ENCODE peak calls at places on chromosomes 11 and 22, in four cellular contexts. One of them, this sample, is unnamed.

GRCh38 chr11:18105086-18105801 is 638 bp downstream of the SAAL1 start:
- DNase-seq in spleen: no peak
- DNase-seq in H54: no peak
- DNase-seq in GM12891: no peak
- DNase-seq in this sample: peak; percentile 41

GRCh38 chr22:42314709-42315391 is 44.4 kb upstream of the TCF20 start:
- DNase-seq in spleen: no peak
- DNase-seq in H54: no peak
- DNase-seq in GM12891: no peak
- DNase-seq in this sample: no peak

GRCh38 chr11:36743039-36743438 is 145.0 kb upstream of the RAG2 start:
- DNase-seq in GM12891: no peak
- DNase-seq in H54: no peak
- DNase-seq in spleen: no peak
- DNase-seq in this sample: no peak

GRCh38 chr11:73227571-73228211 is 9.6 kb downstream of the P2RY2 start:
- DNase-seq in GM12891: no peak
- DNase-seq in spleen: peak; percentile 41
- DNase-seq in H54: no peak
- DNase-seq in this sample: no peak

GRCh38 chr11:115164774-115165173 is 339.4 kb downstream of the CADM1 start:
- DNase-seq in H54: no peak
- DNase-seq in GM12891: no peak
- DNase-seq in spleen: no peak
- DNase-seq in this sample: no peak

GRCh38 chr11:92204731-92205130 is 19.9 kb upstream of the FAT3 start:
- DNase-seq in H54: no peak
- DNase-seq in GM12891: no peak
- DNase-seq in spleen: no peak
- DNase-seq in this sample: no peak

GRCh38 chr11:72179804-72180396 is 12.0 kb upstream of the FOLR1 start:
- DNase-seq in H54: no peak
- DNase-seq in spleen: no peak
- DNase-seq in GM12891: no peak
- DNase-seq in this sample: no peak

GRCh38 chr11:119787074-119787461 is 58.1 kb upstream of the NECTIN1 start:
- DNase-seq in GM12891: no peak
- DNase-seq in spleen: peak; percentile 63
- DNase-seq in H54: no peak
- DNase-seq in this sample: no peak

DNA sequence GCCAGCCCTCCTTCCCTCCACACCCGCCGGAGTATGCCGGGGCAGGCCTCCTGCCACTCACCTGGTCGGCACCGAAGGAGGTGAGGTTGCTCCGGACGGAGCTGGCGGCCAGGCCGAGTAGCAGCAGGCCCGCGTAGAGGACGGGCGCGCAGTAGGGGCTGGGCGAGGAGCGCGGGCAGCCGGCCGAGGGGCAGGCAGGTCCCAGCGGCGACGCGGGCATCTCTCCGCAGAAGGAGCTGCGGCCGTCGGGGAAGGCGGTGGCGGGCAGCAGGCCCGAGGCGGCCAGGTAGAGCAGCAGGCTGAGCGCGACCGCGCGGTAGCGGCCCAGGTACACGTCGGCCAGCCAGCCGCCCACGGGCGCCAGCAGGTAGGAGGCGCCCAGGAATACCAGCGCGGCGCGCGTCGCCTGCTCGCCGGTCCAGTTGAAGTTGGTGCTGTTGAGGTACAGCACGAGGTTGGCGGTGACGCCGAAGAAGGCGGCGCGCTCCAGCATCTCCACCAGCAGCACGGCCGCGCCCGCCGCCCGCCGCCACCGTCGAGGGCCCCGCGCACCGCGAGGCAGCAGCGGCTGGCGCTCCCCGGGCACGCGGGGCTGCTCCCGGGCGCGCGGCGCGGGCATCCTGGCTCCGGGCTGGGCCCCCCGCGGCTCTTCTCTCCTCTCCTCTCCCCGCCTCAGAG is 904 bp downstream of the SLC15A3 start:
- DNase-seq in H54: no peak
- DNase-seq in GM12891: no peak
- DNase-seq in spleen: peak; percentile 91
- DNase-seq in this sample: no peak
- TF ChIP-seq POLR2A in H54: no peak
- TF ChIP-seq POLR2A in GM12891: peak; percentile 30
- TF ChIP-seq POLR2A in spleen: no peak
- TF ChIP-seq POLR2A in this sample: no peak

GRCh38 chr11:11988862-11989261 is 19.6 kb downstream of the DKK3 start:
- DNase-seq in spleen: no peak
- DNase-seq in H54: no peak
- DNase-seq in GM12891: no peak
- DNase-seq in this sample: no peak

GRCh38 chr11:11985954-11986949 is 22.2 kb downstream of the DKK3 start:
- DNase-seq in H54: no peak
- DNase-seq in GM12891: no peak
- DNase-seq in spleen: no peak
- DNase-seq in this sample: no peak

GRCh38 chr11:11987503-11988022 is 20.9 kb downstream of the DKK3 start:
- DNase-seq in spleen: no peak
- DNase-seq in H54: no peak
- DNase-seq in GM12891: no peak
- DNase-seq in this sample: peak; percentile 4

GRCh38 chr11:11989774-11990744 is 18.4 kb downstream of the DKK3 start:
- DNase-seq in spleen: no peak
- DNase-seq in GM12891: no peak
- DNase-seq in H54: no peak
- DNase-seq in this sample: no peak

GRCh38 chr11:11988099-11988651 is 20.3 kb downstream of the DKK3 start:
- DNase-seq in H54: no peak
- DNase-seq in spleen: no peak
- DNase-seq in GM12891: no peak
- DNase-seq in this sample: no peak
- TF ChIP-seq POLR2A in H54: no peak
- TF ChIP-seq POLR2A in spleen: no peak
- TF ChIP-seq POLR2A in GM12891: no peak
- TF ChIP-seq POLR2A in this sample: no peak

GRCh38 chr11:779120-779954 is 2.0 kb upstream of the GATD1 start:
- DNase-seq in GM12891: no peak
- DNase-seq in spleen: peak; percentile 74
- DNase-seq in H54: no peak
- DNase-seq in this sample: no peak

GRCh38 chr11:774873-775592 is 2.3 kb downstream of the GATD1 start:
- DNase-seq in spleen: peak; percentile 76
- DNase-seq in GM12891: no peak
- DNase-seq in H54: no peak
- DNase-seq in this sample: no peak

GRCh38 chr11:779955-780532 is 2.8 kb upstream of the GATD1 start:
- DNase-seq in spleen: no peak
- DNase-seq in GM12891: no peak
- DNase-seq in H54: no peak
- DNase-seq in this sample: no peak

GRCh38 chr11:776459-777287 is 614 bp downstream of the GATD1 start:
- DNase-seq in H54: no peak
- DNase-seq in GM12891: peak; percentile 77
- DNase-seq in spleen: peak; percentile 88
- DNase-seq in this sample: peak; percentile 74

DNA sequence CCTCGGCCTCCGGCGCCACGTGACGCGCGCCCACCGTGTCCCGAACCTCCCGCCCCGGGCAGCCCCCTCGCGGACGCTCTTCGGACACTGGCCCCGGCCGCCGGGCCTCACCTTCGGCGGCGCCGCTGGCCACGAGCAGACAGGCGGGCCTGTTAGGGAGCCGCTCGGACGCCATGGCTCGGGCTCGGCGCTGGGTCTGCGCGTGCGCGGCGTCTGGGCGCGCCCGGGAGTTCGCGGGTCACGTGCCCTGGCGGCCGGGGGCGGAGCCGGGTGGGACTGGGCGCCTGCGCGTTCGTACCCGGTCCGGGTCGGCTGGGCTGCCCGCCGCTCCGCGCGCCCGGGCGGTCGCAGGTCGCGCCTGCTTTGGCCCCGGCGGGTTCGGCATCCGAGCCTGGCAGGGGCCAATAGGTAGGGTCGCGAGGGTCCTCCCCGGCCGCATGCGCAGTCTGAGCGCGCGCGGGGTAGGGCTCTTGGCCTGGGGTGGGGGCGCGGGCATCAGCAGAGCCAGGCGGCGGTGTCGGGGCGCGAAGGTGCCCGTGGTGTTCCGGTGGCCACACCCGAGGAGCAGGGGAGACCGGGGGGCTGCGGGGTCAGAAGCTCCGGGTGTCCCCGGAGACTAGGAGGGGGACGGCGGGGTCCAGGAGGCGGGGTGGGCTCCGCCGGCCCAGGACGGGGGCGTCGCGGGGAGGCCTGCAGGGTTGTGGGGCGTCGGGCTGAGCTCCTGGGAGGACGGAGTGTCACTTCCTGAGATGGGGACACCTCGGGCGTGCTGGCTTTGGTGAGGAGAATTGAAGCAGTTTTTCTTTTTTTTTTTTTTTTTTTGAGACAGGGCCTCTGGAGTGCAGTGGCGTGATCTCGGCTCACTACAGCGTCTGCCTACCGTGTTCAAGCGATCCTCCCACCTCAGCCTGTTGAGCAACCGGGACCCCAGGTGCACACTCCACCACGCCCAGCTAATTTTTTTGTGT is at the start of gene GATD1:
- DNase-seq in spleen: peak; percentile 99
- DNase-seq in H54: peak; percentile 99
- DNase-seq in GM12891: peak; percentile 100
- DNase-seq in this sample: peak; percentile 96
- TF ChIP-seq POLR2A in spleen: peak; percentile 33
- TF ChIP-seq POLR2A in H54: peak; percentile 97
- TF ChIP-seq POLR2A in GM12891: peak; percentile 54
- TF ChIP-seq POLR2A in this sample: peak; percentile 87

DNA sequence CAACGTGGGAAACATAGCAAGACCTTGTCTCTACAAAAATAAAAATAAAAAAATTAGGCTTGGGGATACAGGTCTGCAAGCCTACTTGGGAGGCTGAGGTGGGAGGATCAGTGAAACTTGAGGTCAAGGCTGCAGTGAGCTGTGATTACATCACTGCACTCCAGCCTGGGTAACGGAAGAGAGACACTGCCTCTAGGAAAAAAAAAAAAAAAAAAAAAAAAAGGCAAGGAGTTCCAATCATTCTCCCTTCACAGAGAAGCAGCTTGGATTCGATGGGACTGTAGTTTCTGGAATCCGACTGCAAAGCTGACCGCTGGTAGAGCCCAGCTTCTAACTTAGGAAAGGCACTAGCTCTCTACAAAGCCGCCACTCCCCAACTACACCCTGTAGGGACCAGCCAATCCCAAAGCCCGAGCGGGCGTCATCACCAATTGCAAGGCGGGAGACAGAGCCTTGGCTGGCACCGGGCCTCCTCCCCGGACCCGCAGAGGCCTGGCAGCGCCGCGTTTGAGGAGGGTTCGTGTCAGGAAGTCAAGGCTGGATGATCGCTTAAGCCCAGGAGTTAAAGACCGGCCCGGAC is 699 bp upstream of the DDB2 start:
- DNase-seq in spleen: peak; percentile 97
- DNase-seq in H54: peak; percentile 90
- DNase-seq in GM12891: peak; percentile 65
- DNase-seq in this sample: peak; percentile 92
- TF ChIP-seq POLR2A in spleen: no peak
- TF ChIP-seq POLR2A in H54: peak; percentile 89
- TF ChIP-seq POLR2A in GM12891: no peak
- TF ChIP-seq POLR2A in this sample: no peak

GRCh38 chr11:126303623-126304456 is at the start of gene DCPS:
- DNase-seq in H54: peak; percentile 85
- DNase-seq in spleen: peak; percentile 98
- DNase-seq in GM12891: peak; percentile 83
- DNase-seq in this sample: peak; percentile 92
- TF ChIP-seq POLR2A in H54: peak; percentile 81
- TF ChIP-seq POLR2A in spleen: no peak
- TF ChIP-seq POLR2A in GM12891: peak; percentile 96
- TF ChIP-seq POLR2A in this sample: peak; percentile 93

GRCh38 chr11:62552931-62553838 is 6.6 kb upstream of the AHNAK start:
- DNase-seq in H54: peak; percentile 72
- DNase-seq in spleen: peak; percentile 85
- DNase-seq in GM12891: no peak
- DNase-seq in this sample: peak; percentile 87
- TF ChIP-seq POLR2A in H54: peak; percentile 54
- TF ChIP-seq POLR2A in spleen: no peak
- TF ChIP-seq POLR2A in GM12891: no peak
- TF ChIP-seq POLR2A in this sample: peak; percentile 56

GRCh38 chr11:65856689-65857499 is 1.1 kb downstream of the CFL1 start:
- DNase-seq in GM12891: no peak
- DNase-seq in spleen: peak; percentile 97
- DNase-seq in H54: peak; percentile 44
- DNase-seq in this sample: peak; percentile 87
- TF ChIP-seq POLR2A in GM12891: peak; percentile 68
- TF ChIP-seq POLR2A in spleen: no peak
- TF ChIP-seq POLR2A in H54: peak; percentile 60
- TF ChIP-seq POLR2A in this sample: no peak

This sample was measured in erythroblast.